ENCODE peak calls at places on chromosomes 6 and 20, in seven cellular contexts. U is lower leg skin, Z is psoas muscle, B is PC-9, L is IMR-90, Y is astrocyte, R is astrocyte of the cerebellum. O is an unnamed sample.

GRCh38 chr20:18174906-18175683 is 37.4 kb downstream of the KAT14 start:
- DNase-seq in U (no peak), Z (no peak), B (no peak), L (no peak), Y (no peak), R (no peak), O (no peak)

GRCh38 chr20:17587148-17587547 is 17.3 kb downstream of the DSTN start:
- DNase-seq in U (no peak), Z (no peak), B (no peak), L (no peak), Y (no peak), R (no peak), O (no peak)

GRCh38 chr20:61500791-61501321 is 248.8 kb downstream of the CDH4 start:
- DNase-seq in U (no peak), Z (no peak), B (no peak), L (peak; percentile 54), Y (peak; percentile 69), R (no peak), O (peak; percentile 19)

GRCh38 chr6:124870611-124871201 is 91.5 kb upstream of the RNF217 start:
- DNase-seq in U (no peak), Z (no peak), B (no peak), L (peak; percentile 64), Y (peak; percentile 27), R (peak; percentile 29), O (peak; percentile 72)

GRCh38 chr6:89369009-89369408 is 16.5 kb upstream of the UBE2J1 start:
- DNase-seq in U (peak; percentile 89), Z (peak; percentile 61), B (peak; percentile 26), L (peak; percentile 46), Y (peak; percentile 42), R (no peak), O (peak; percentile 71)

GRCh38 chr6:90295854-90296345 is 743 bp downstream of the BACH2 start:
- DNase-seq in U (peak; percentile 93), Z (peak; percentile 88), B (peak; percentile 49), L (peak; percentile 68), Y (peak; percentile 71), R (peak; percentile 44), O (peak; percentile 70)

GRCh38 chr6:119090256-119090655 is 11.8 kb upstream of the FAM184A start:
- DNase-seq in U (no peak), Z (no peak), B (no peak), L (no peak), Y (no peak), R (no peak), O (peak; percentile 15)

GRCh38 chr6:3801960-3802359 is 47.2 kb upstream of the FAM50B start:
- DNase-seq in U (no peak), Z (no peak), B (no peak), L (no peak), Y (no peak), R (no peak), O (no peak)

GRCh38 chr6:170020041-170020583 is 268.7 kb downstream of the ERMARD start:
- DNase-seq in U (peak; percentile 86), Z (no peak), B (no peak), L (no peak), Y (no peak), R (no peak), O (no peak)

GRCh38 chr20:1215386-1216170 is 10.3 kb upstream of the RAD21L1 start:
- DNase-seq in U (no peak), Z (no peak), B (no peak), L (no peak), Y (no peak), R (no peak), O (no peak)

GRCh38 chr20:31967830-31968249 is at the start of gene XKR7:
- DNase-seq in U (no peak), Z (no peak), B (no peak), L (no peak), Y (no peak), R (no peak), O (no peak)

GRCh38 chr6:17866876-17867444 is 120.5 kb downstream of the KIF13A start:
- DNase-seq in U (no peak), Z (no peak), B (no peak), L (no peak), Y (no peak), R (no peak), O (peak; percentile 68)

GRCh38 chr20:37095108-37095608 is 639 bp downstream of the RBL1 start:
- DNase-seq in U (peak; percentile 76), Z (no peak), B (no peak), L (no peak), Y (no peak), R (no peak), O (peak; percentile 8)

GRCh38 chr6:15254074-15254975 is 8.5 kb downstream of the JARID2 start:
- DNase-seq in U (no peak), Z (no peak), B (no peak), L (no peak), Y (no peak), R (no peak), O (peak; percentile 48)

GRCh38 chr6:31871068-31871659 is 7.6 kb downstream of the SLC44A4 start:
- DNase-seq in U (no peak), Z (no peak), B (no peak), L (peak; percentile 38), Y (peak; percentile 11), R (no peak), O (peak; percentile 16)

GRCh38 chr6:73696990-73697651 is 1.1 kb downstream of the CD109 start:
- DNase-seq in U (no peak), Z (no peak), B (peak; percentile 33), L (no peak), Y (no peak), R (no peak), O (no peak)

GRCh38 chr6:105746130-105746505 is 340.0 kb upstream of the PRDM1 start:
- DNase-seq in U (no peak), Z (no peak), B (no peak), L (no peak), Y (no peak), R (no peak), O (no peak)

GRCh38 chr20:19047951-19048296 is 164.5 kb upstream of the SLC24A3 start:
- DNase-seq in U (no peak), Z (no peak), B (no peak), L (no peak), Y (no peak), R (no peak), O (no peak)

GRCh38 chr6:160428069-160428430 is 79.9 kb downstream of the SLC22A3 start:
- DNase-seq in U (no peak), Z (peak; percentile 72), B (no peak), L (no peak), Y (no peak), R (no peak), O (peak; percentile 67)

GRCh38 chr6:52241819-52242218 is 2.5 kb downstream of the IL17F start:
- DNase-seq in U (no peak), Z (no peak), B (no peak), L (no peak), Y (no peak), R (no peak), O (no peak)

GRCh38 chr20:58967652-58968429 is 13.2 kb upstream of the NELFCD start:
- DNase-seq in U (peak; percentile 40), Z (no peak), B (no peak), L (no peak), Y (no peak), R (no peak), O (no peak)

GRCh38 chr6:7391244-7391643 is 1.6 kb downstream of the RIOK1 start:
- DNase-seq in U (no peak), Z (no peak), B (no peak), L (no peak), Y (no peak), R (no peak), O (no peak)

GRCh38 chr6:37015532-37015931 is 10.1 kb downstream of the FGD2 start:
- DNase-seq in U (no peak), Z (no peak), B (no peak), L (no peak), Y (no peak), R (no peak), O (no peak)

GRCh38 chr20:1401431-1401907 is 8.6 kb upstream of the FKBP1A start:
- DNase-seq in U (peak; percentile 10), Z (no peak), B (no peak), L (no peak), Y (no peak), R (no peak), O (no peak)

GRCh38 chr6:17583811-17584210 is 16.3 kb upstream of the FAM8A1 start:
- DNase-seq in U (no peak), Z (no peak), B (no peak), L (peak; percentile 59), Y (peak; percentile 28), R (no peak), O (peak; percentile 66)

GRCh38 chr20:8401491-8401890 is 269.4 kb downstream of the PLCB1 start:
- DNase-seq in U (no peak), Z (no peak), B (no peak), L (peak; percentile 44), Y (no peak), R (no peak), O (peak; percentile 69)

GRCh38 chr6:127458190-127458589 is 999 bp downstream of the KIAA0408 start:
- DNase-seq in U (no peak), Z (no peak), B (no peak), L (no peak), Y (no peak), R (no peak), O (peak; percentile 51)

GRCh38 chr6:127459231-127459641 is at the start of gene KIAA0408:
- DNase-seq in U (no peak), Z (peak; percentile 85), B (no peak), L (peak; percentile 87), Y (peak; percentile 54), R (no peak), O (peak; percentile 45)

GRCh38 chr6:127460465-127460864 is 1.3 kb upstream of the KIAA0408 start:
- DNase-seq in U (no peak), Z (no peak), B (no peak), L (no peak), Y (no peak), R (no peak), O (no peak)

GRCh38 chr6:127457444-127458064 is 1.6 kb downstream of the KIAA0408 start:
- DNase-seq in U (no peak), Z (no peak), B (no peak), L (peak; percentile 81), Y (peak; percentile 80), R (peak; percentile 26), O (peak; percentile 95)

GRCh38 chr6:127458817-127459216 is 372 bp downstream of the KIAA0408 start:
- DNase-seq in U (no peak), Z (peak; percentile 49), B (no peak), L (peak; percentile 59), Y (peak; percentile 27), R (no peak), O (peak; percentile 88)
- H3K4me3 ChIP-seq in U (no peak overlapping the region), Z (peak overlapping the region; percentile 79), B (no peak overlapping the region), L (peak overlapping the region; percentile 5), Y (no peak overlapping the region), R (no peak overlapping the region), O (no peak overlapping the region)

GRCh38 chr20:34536798-34537394 is 20.7 kb downstream of the DYNLRB1 start:
- DNase-seq in U (no peak), Z (peak; percentile 73), B (no peak), L (no peak), Y (no peak), R (no peak), O (peak; percentile 44)
- TF ChIP-seq CTCF in U (no peak), Z (peak; percentile 40), B (no peak), L (peak; percentile 30), Y (peak; percentile 12), R (peak; percentile 22), O (peak; percentile 48)

GRCh38 chr20:34402461-34402860 is 39.4 kb downstream of the ITCH start:
- DNase-seq in U (no peak), Z (no peak), B (no peak), L (no peak), Y (no peak), R (no peak), O (no peak)
- H3K4me3 ChIP-seq in U (no peak overlapping the region), Z (no peak overlapping the region), B (no peak overlapping the region), L (no peak overlapping the region), Y (no peak overlapping the region), R (no peak overlapping the region), O (no peak overlapping the region)

GRCh38 chr6:157267654-157268053 is 55.7 kb downstream of the TMEM242 start:
- DNase-seq in U (peak; percentile 70), Z (no peak), B (no peak), L (no peak), Y (no peak), R (no peak), O (no peak)
- TF ChIP-seq CTCF in U (no peak), Z (no peak), B (no peak), L (no peak), Y (no peak), R (no peak), O (no peak)

O was measured in choroid plexus epithelial cell.